ENCODE peak calls at places on chromosomes 16 and 17, in six cellular contexts. N is mesenchymal stem cell, A is IMR-90, Y is trophoblast cell, G is H1, S is neuronal stem cell. D is an unnamed sample.

GRCh38 chr16:50708373-50709060 is 15.1 kb downstream of the NOD2 start:
- DNase-seq in A (no peak), G (no peak), N (no peak), Y (no peak), S (no peak), D (no peak)

GRCh38 chr17:74521701-74522201 is 9.5 kb downstream of the CD300LB start:
- DNase-seq in G (no peak), Y (peak), N (no peak), A (no peak), S (no peak), D (no peak)

GRCh38 chr17:57534863-57535651 is 210.0 kb downstream of the CCDC182 start:
- DNase-seq in N (peak), A (no peak), G (no peak), S (no peak), Y (no peak), D (no peak)

GRCh38 chr17:32185875-32186274 is 43.6 kb downstream of the RHOT1 start:
- DNase-seq in A (peak), N (no peak), Y (peak), S (no peak), G (no peak), D (no peak)

GRCh38 chr17:81162491-81162890 is 2.8 kb upstream of the PVALEF start:
- DNase-seq in Y (no peak), A (no peak), S (no peak), N (no peak), G (no peak), D (no peak)

GRCh38 chr17:71580220-71580619 is 540.6 kb upstream of the SOX9 start:
- DNase-seq in Y (no peak), G (no peak), N (no peak), S (no peak), A (peak), D (no peak)

GRCh38 chr17:80227666-80228065 is 7.4 kb downstream of the SLC26A11 start:
- DNase-seq in S (no peak), A (no peak), Y (no peak), G (no peak), N (no peak), D (no peak)

GRCh38 chr16:17467923-17468540 is 2.7 kb downstream of the XYLT1 start:
- DNase-seq in Y (peak), N (no peak), A (peak), G (no peak), S (peak), D (peak)

GRCh38 chr17:37047631-37048104 is 98.9 kb downstream of the AATF start:
- DNase-seq in Y (peak), A (peak), S (peak), G (peak), N (peak), D (peak)

GRCh38 chr17:8164815-8165131 is 2.0 kb upstream of the VAMP2 start:
- DNase-seq in A (no peak), Y (no peak), N (no peak), G (no peak), S (no peak), D (no peak)

GRCh38 chr17:14103821-14104220 is 34.5 kb downstream of the COX10 start:
- DNase-seq in G (no peak), S (no peak), A (no peak), N (no peak), Y (no peak), D (no peak)

GRCh38 chr16:19113577-19114358 is at the start of gene ITPRIPL2:
- DNase-seq in N (peak), S (peak), A (peak), G (no peak), Y (peak), D (peak)

GRCh38 chr17:43914451-43914850 is 7.1 kb upstream of the MPP2 start:
- DNase-seq in S (no peak), Y (no peak), A (no peak), N (no peak), G (no peak), D (no peak)

GRCh38 chr17:63816669-63817068 is 10.6 kb upstream of the PSMC5 start:
- DNase-seq in S (no peak), G (no peak), N (peak), Y (no peak), A (peak), D (no peak)

GRCh38 chr16:70805380-70805779 is 4.4 kb upstream of the VAC14 start:
- DNase-seq in G (no peak), N (no peak), Y (no peak), A (peak), S (no peak), D (peak)

GRCh38 chr16:15672514-15673167 is 22.6 kb downstream of the NDE1 start:
- DNase-seq in S (no peak), A (peak), N (peak), Y (peak), G (no peak), D (no peak)

GRCh38 chr16:30700491-30700890 is 1.5 kb downstream of the SRCAP start:
- DNase-seq in S (no peak), G (no peak), N (peak), Y (no peak), A (peak), D (no peak)

GRCh38 chr17:21213491-21214014 is 408 bp downstream of the TMEM11 start:
- DNase-seq in Y (peak), N (no peak), A (no peak), S (no peak), G (no peak), D (no peak)

GRCh38 chr17:8447816-8448215 is 12.1 kb downstream of the NDEL1 start:
- DNase-seq in A (no peak), G (no peak), Y (no peak), N (no peak), S (no peak), D (peak)

GRCh38 chr17:51590071-51590470 is 329.7 kb downstream of the UTP18 start:
- DNase-seq in S (no peak), G (no peak), Y (no peak), A (no peak), N (no peak), D (no peak)

GRCh38 chr17:19343256-19343630 is 19.3 kb downstream of the B9D1 start:
- DNase-seq in Y (no peak), A (no peak), S (no peak), G (no peak), N (no peak), D (no peak)

DNA sequence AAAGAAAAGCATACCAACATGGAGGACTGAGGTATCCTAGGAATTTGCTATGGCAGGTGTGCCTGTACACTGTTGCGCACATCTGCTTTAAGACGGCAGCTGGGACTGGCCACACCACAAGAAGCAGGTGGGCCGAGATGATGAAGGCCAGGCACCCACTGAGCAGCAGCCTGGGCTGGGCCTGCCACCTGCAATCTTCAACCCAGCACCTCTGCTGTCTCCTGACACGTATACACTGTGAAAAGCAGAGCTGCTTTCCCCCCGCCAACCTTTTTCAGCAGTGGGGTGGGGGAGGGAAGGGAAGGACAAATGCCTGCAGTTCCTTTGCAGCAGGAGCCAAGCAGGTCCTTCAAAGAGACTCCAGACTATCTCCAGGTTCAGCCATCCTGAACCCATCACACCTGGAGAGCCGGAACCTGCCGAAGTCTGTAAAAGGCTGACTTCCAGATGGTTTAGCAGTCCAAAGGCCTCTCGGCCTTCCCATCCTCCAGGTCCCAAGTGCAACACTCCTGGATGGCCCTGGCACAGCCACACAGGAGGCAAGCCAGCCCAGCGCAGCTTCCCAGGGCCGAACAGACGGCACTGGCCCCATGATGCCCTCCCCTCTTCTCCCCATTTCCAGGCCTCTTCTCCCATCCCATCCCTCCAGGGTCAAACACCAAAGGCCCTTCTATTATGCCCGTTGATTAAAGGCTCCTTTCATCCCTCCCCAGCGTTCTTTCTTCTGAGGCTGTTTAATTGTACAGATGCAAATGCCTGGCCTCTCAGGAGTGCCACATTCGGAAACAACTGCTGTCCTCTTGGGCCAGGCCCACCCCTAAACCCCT is 31.1 kb downstream of the AXIN2 start:
- DNase-seq in A (no peak), S (no peak), Y (peak), N (no peak), G (no peak), D (no peak)
- H2AFZ ChIP-seq in A (peak), S (no peak), Y (peak), N (no peak), G (no peak), D (no peak)

DNA sequence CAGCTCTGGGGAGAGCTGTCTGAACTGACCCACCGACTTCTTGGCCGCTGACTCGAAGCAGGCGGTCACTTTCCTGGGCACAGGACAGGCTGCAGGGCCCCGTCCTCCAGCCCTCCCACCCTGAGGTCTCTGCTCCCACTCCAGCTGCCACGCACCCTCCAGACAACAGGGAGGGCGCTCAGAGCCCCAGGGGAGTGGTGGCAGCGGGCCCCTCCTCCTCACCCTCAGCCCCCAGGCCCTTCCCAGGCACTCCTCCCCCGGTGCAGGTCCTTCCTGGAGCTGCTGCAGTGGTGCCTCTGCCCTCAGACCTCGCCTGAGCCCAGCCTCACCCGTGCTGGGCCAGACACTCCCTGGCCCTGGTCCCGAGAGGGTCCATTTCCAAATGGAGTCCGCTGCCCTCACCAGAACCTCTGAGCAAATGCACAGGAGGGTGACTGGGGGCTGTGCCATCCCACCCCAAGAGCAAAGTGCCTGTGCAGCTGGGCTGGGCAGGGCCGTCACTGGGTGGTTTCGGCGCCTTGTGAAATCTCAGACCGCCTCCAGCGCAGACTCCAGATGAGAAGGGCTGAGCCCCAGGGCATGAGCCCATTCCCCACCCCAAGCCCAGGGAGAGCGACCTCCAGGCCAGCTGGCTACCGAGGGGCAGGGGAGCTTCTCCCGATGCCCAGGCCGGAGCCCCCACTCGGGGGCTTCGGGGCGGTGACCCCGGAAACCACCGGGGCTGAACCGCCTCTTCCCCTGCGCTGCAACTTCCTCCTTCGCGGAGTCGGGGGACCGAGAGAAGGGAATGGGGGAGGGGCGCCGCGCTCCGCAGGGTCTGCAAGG is 717 bp downstream of the CYBA start:
- DNase-seq in S (no peak), Y (peak), N (peak), A (peak), G (no peak), D (peak)
- H3K4ac ChIP-seq in S (peak), Y (peak), N (peak), A (peak), G (peak), D (no peak)

GRCh38 chr17:3890082-3890892 is 2.6 kb downstream of the CAMKK1 start:
- DNase-seq in S (no peak), G (no peak), A (peak), N (peak), Y (peak), D (no peak)
- H3K9ac ChIP-seq in S (no peak), G (no peak), A (peak), N (peak), Y (no peak), D (no peak)

GRCh38 chr16:2871926-2872325 is 11.1 kb upstream of the FLYWCH2 start:
- DNase-seq in A (no peak), N (no peak), Y (no peak), S (no peak), G (no peak), D (no peak)
- H2AFZ ChIP-seq in A (no peak), N (no peak), Y (no peak), S (peak), G (no peak), D (no peak)

DNA sequence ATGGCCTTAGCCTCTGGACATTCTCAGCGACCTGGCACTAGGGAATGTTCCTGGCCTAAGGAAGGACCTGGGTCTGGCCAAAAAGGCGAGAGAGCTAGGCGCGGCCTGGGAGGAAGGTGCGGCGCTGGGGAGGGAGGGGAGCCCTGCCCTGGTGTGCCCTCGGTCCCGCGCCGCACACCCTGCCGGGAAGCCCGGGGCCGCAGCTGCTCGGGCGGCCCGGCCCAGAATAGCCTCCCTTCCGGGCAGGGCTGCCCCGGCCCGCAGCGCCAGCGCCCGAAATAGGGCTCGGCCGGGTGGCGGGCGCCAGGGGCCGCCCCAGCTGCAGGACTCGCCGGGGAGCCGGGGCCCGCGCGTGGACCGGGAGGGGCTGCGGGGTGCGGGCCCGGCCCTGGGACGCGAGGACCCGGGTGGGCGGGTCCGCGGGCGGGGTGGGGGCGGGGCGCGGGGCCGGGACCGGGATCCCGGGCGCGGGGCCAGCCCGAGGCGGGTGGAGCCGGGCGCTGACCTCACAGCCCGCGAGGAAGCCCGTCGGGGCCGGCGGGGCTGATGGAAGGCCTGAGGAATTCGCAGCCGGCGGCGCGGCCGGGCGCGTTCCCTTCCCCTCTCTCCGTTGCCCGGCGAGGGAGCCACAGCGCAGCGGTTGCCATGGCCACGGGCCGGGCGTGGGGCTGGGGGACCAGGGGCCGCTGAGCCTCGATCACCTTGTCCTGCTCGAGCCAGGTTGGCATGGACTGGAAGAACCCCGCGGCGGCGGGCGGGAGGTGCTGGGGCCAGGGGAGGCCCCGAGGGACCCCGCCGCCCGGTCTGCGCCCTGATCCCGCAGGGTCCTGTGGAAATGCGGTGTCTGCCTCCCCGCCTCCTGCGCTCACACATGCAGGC is 18.1 kb downstream of the SOCS3 start:
- DNase-seq in Y (peak), S (peak), N (peak), G (no peak), A (peak), D (peak)
- H3K4ac ChIP-seq in Y (peak), S (peak), N (peak), G (no peak), A (peak), D (no peak)

GRCh38 chr16:88497561-88498420 is 44.7 kb downstream of the ZFPM1 start:
- DNase-seq in N (no peak), S (no peak), A (peak), Y (no peak), G (no peak), D (no peak)

GRCh38 chr16:88498576-88499208 is 45.6 kb downstream of the ZFPM1 start:
- DNase-seq in Y (no peak), S (no peak), G (no peak), N (no peak), A (no peak), D (no peak)

GRCh38 chr16:88493879-88494278 is 40.8 kb downstream of the ZFPM1 start:
- DNase-seq in G (no peak), S (no peak), Y (no peak), N (no peak), A (no peak), D (no peak)

GRCh38 chr16:88494335-88495154 is 41.5 kb downstream of the ZFPM1 start:
- DNase-seq in Y (no peak), N (no peak), A (no peak), G (no peak), S (no peak), D (peak)

GRCh38 chr16:88495268-88495772 is 42.2 kb downstream of the ZFPM1 start:
- DNase-seq in S (no peak), G (no peak), Y (no peak), A (no peak), N (no peak), D (no peak)
- H3K9ac ChIP-seq in S (no peak), G (no peak), Y (no peak), A (no peak), N (no peak), D (no peak)

GRCh38 chr16:1044515-1045362 is 27.8 kb upstream of the SSTR5 start:
- DNase-seq in A (no peak), N (no peak), Y (peak), G (no peak), S (no peak), D (no peak)
- H2AFZ ChIP-seq in A (no peak), N (no peak), Y (no peak), G (no peak), S (no peak), D (no peak)

GRCh38 chr17:46193626-46194392 is 580 bp upstream of the KANSL1 start:
- DNase-seq in A (peak), Y (peak), S (peak), G (peak), N (peak), D (peak)
- H3K4ac ChIP-seq in A (peak), Y (peak), S (peak), G (peak), N (peak), D (no peak)

GRCh38 chr16:54936979-54937672 is 6.5 kb downstream of the IRX5 start:
- DNase-seq in A (no peak), Y (no peak), S (peak), G (no peak), N (peak), D (peak)
- H3K9ac ChIP-seq in A (no peak), Y (no peak), S (no peak), G (no peak), N (peak), D (no peak)

D was measured in H9.